ENCODE peak calls at places on chromosomes 7 and 10, in nine cellular contexts. W, I, Y, J, A, H, E, P and R are unnamed samples.

GRCh38 chr7:105822806-105823205 is 53.6 kb downstream of the ATXN7L1 start:
- DNase-seq in A (no peak), P (no peak), I (no peak), W (no peak), H (no peak), E (no peak), Y (no peak), J (no peak), R (no peak)

GRCh38 chr10:124186956-124187355 is 93.6 kb upstream of the CHST15 start:
- DNase-seq in P (no peak), J (no peak), H (no peak), Y (no peak), E (no peak), I (no peak), W (no peak), A (no peak), R (no peak)

GRCh38 chr10:132465889-132466519 is 69.0 kb downstream of the PWWP2B start:
- DNase-seq in W (no peak), I (no peak), H (no peak), E (no peak), A (no peak), Y (no peak), P (peak; percentile 29), J (peak; percentile 42), R (no peak)

GRCh38 chr7:114051871-114052324 is 133.1 kb upstream of the PPP1R3A start:
- DNase-seq in I (no peak), Y (no peak), A (no peak), E (peak; percentile 60), P (no peak), J (no peak), W (no peak), H (no peak), R (no peak)

GRCh38 chr10:75403144-75404022 is 1.8 kb upstream of the ZNF503 start:
- DNase-seq in I (peak; percentile 60), Y (peak; percentile 42), W (peak; percentile 63), J (peak; percentile 69), P (peak; percentile 53), A (peak; percentile 73), H (peak; percentile 52), E (no peak), R (peak; percentile 83)

GRCh38 chr7:10889266-10889898 is 84.3 kb upstream of the PHF14 start:
- DNase-seq in H (peak; percentile 50), I (peak; percentile 58), J (no peak), P (no peak), Y (peak; percentile 70), E (peak; percentile 69), W (peak; percentile 26), A (no peak), R (peak; percentile 53)

GRCh38 chr10:78224602-78225001 is 190.9 kb downstream of the RPS24 start:
- DNase-seq in J (no peak), Y (no peak), W (no peak), I (no peak), A (no peak), P (no peak), H (no peak), E (no peak), R (no peak)

GRCh38 chr7:47901542-47901941 is 46.7 kb downstream of the PKD1L1 start:
- DNase-seq in I (no peak), P (no peak), H (peak; percentile 90), J (no peak), A (no peak), W (no peak), Y (no peak), E (no peak), R (no peak)

GRCh38 chr10:124744688-124745055 is 494 bp upstream of the FAM53B start:
- DNase-seq in H (peak; percentile 83), J (no peak), Y (peak; percentile 73), W (no peak), E (no peak), P (no peak), I (no peak), A (no peak), R (no peak)

GRCh38 chr7:115113776-115114175 is 191.9 kb downstream of the MDFIC start:
- DNase-seq in H (no peak), Y (no peak), P (no peak), I (peak; percentile 69), A (no peak), E (no peak), W (no peak), J (no peak), R (no peak)

GRCh38 chr7:24836084-24836483 is 78.8 kb upstream of the GSDME start:
- DNase-seq in I (no peak), W (no peak), E (peak; percentile 93), Y (no peak), H (no peak), A (no peak), P (no peak), J (no peak), R (no peak)

GRCh38 chr10:104109908-104110662 is 11.9 kb upstream of the SFR1 start:
- DNase-seq in Y (peak; percentile 92), J (no peak), A (no peak), P (no peak), H (peak; percentile 79), W (no peak), E (no peak), I (no peak), R (peak; percentile 40)

GRCh38 chr7:122256036-122256805 is 48.3 kb downstream of the FEZF1 start:
- DNase-seq in I (no peak), P (no peak), H (no peak), J (no peak), Y (no peak), W (no peak), E (no peak), A (no peak), R (no peak)

GRCh38 chr10:12635127-12635541 is 285.8 kb downstream of the CAMK1D start:
- DNase-seq in A (no peak), W (no peak), I (no peak), Y (peak; percentile 82), E (no peak), H (peak; percentile 35), J (no peak), P (no peak), R (no peak)

GRCh38 chr7:106553446-106553836 is 107.5 kb downstream of the CCDC71L start:
- DNase-seq in I (no peak), H (no peak), A (no peak), P (no peak), W (no peak), Y (no peak), E (no peak), J (no peak), R (no peak)

GRCh38 chr10:84388148-84388547 is 59.8 kb downstream of the CCSER2 start:
- DNase-seq in Y (no peak), J (no peak), A (no peak), W (no peak), P (no peak), H (no peak), I (no peak), E (no peak), R (no peak)
- TF ChIP-seq CTCF in Y (no peak), J (no peak), A (no peak), W (no peak), P (no peak), H (no peak), I (no peak), E (no peak), R (no peak)

GRCh38 chr10:80501381-80501912 is 36.3 kb upstream of the SH2D4B start:
- DNase-seq in H (peak; percentile 90), Y (no peak), P (peak; percentile 31), E (no peak), I (no peak), J (no peak), A (no peak), W (no peak), R (no peak)
- H3K4me1 ChIP-seq in H (peaks cover 98% of the 10 kb centered on the region), Y (peaks cover 99% of the 10 kb centered on the region), P (peaks cover 100% of the 10 kb centered on the region), E (no peaks in the 10 kb centered on the region), I (peaks cover 89% of the 10 kb centered on the region), J (peaks cover 97% of the 10 kb centered on the region), A (peaks cover 33% of the 10 kb centered on the region), W (peaks cover 22% of the 10 kb centered on the region), R (peaks cover 96% of the 10 kb centered on the region)

DNA sequence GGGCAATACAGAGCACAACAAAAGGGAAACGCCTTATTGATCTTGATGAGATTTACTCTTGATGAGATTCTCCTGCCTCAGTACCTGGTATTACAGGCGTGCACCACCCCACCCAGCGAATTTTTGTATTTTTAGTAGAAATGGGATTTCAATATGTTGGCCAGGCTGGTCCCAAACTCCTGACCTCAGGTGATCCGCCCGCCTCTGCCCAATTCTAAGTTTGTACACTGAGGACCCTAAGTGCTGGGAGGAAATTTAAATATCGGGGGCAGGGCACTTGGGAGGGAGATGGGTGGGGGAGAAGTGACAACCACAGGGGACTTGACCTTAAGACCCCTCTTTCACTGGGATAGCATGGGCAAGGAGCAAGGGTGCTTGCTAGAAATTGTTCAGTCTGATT is 14.1 kb downstream of the HNRNPF start:
- DNase-seq in J (no peak), P (peak; percentile 2), E (no peak), W (no peak), I (no peak), A (no peak), H (no peak), Y (no peak), R (no peak)
- H3K4me3 ChIP-seq in J (peak overlapping the region; percentile 79), P (no peak overlapping the region), E (peak overlapping the region; percentile 92), W (no peak overlapping the region), I (no peak overlapping the region), A (no peak overlapping the region), H (peak overlapping the region; percentile 63), Y (peak overlapping the region; percentile 65), R (peak overlapping the region; percentile 62)

GRCh38 chr10:101287183-101287830 is 58.0 kb upstream of the LBX1 start:
- DNase-seq in J (no peak), H (no peak), E (no peak), W (no peak), P (no peak), I (no peak), A (no peak), Y (no peak), R (no peak)

GRCh38 chr10:101290415-101290814 is 61.2 kb upstream of the LBX1 start:
- DNase-seq in Y (no peak), E (no peak), J (no peak), A (no peak), P (no peak), W (no peak), I (no peak), H (no peak), R (no peak)

GRCh38 chr10:101289541-101289940 is 60.3 kb upstream of the LBX1 start:
- DNase-seq in E (no peak), Y (no peak), I (no peak), P (peak; percentile 50), W (no peak), J (peak; percentile 56), H (no peak), A (no peak), R (no peak)

GRCh38 chr10:101286248-101287046 is 57.2 kb upstream of the LBX1 start:
- DNase-seq in W (no peak), Y (no peak), H (no peak), A (no peak), J (no peak), I (no peak), P (no peak), E (no peak), R (no peak)

DNA sequence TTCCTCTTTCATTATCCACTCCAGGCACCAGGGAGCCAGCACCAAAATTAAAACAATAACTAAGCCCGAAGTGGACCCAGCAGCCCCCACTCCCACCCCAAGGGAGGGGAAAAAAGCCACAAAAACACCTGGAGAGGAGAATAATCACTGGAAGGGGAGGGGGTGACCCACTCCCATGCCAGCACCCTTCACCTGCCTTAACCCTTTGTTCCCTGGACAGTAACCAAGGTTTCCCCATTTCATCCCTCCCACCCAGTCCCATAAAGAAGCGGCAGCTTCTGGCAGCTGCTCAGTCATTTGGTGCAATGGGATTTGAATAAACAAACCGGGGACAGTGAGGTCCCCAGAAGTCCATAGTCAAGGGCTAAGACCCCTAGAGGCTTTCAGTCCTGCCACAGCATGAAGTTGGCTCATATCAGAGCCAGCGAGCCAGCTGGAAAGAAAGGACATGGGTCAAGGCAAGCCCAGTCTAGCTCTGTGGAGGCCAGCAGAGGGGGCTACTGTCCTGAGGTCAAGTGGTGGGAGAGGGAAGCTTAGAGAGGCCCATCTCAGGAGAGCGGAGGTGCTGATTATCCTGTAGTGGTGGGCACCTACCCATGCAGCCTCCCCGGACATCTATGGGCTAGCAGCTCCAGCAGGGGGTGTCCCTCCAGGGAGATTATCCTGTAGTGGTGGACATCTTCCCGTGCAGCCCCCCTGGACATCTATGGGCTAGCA is 58.8 kb upstream of the LBX1 start:
- DNase-seq in P (no peak), E (peak; percentile 11), I (peak; percentile 37), H (no peak), A (no peak), Y (peak; percentile 54), W (no peak), J (no peak), R (peak; percentile 51)
- TF ChIP-seq CTCF in P (no peak), E (peak; percentile 20), I (no peak), H (peak; percentile 22), A (no peak), Y (no peak), W (no peak), J (no peak), R (peak; percentile 46)